ENCODE peak calls at places on chromosome 2, in nine cellular contexts. Y, F, Z, A, P, S, R, I and Q are unnamed samples.

GRCh38 chr2:172938713-172939375 is 136.8 kb upstream of the MAP3K20 start:
- DNase-seq in Y (no peak), F (no peak), Z (no peak), A (peak; percentile 85), P (no peak), S (peak; percentile 17), R (no peak), I (no peak), Q (no peak)

GRCh38 chr2:16293398-16293797 is 353.0 kb downstream of the MYCN start:
- DNase-seq in Y (no peak), F (no peak), Z (no peak), A (no peak), P (no peak), S (no peak), R (no peak), I (no peak), Q (no peak)

GRCh38 chr2:236903978-236904377 is 181.7 kb upstream of the COPS8 start:
- DNase-seq in Y (no peak), F (no peak), Z (no peak), A (peak; percentile 11), P (no peak), S (peak; percentile 69), R (no peak), I (no peak), Q (no peak)

GRCh38 chr2:27762951-27763906 is 8.3 kb upstream of the MRPL33 start:
- DNase-seq in Y (no peak), F (no peak), Z (no peak), A (peak; percentile 24), P (peak; percentile 26), S (peak; percentile 78), R (no peak), I (no peak), Q (no peak)

GRCh38 chr2:118847447-118848172 is at the start of gene EN1:
- DNase-seq in Y (peak; percentile 96), F (no peak), Z (no peak), A (peak; percentile 31), P (peak; percentile 81), S (peak; percentile 96), R (no peak), I (no peak), Q (no peak)

GRCh38 chr2:21438949-21439348 is 315.2 kb downstream of the TDRD15 start:
- DNase-seq in Y (peak; percentile 2), F (no peak), Z (no peak), A (peak; percentile 93), P (peak; percentile 36), S (peak; percentile 2), R (no peak), I (no peak), Q (no peak)

GRCh38 chr2:217314021-217314460 is 454.2 kb upstream of the TNP1 start:
- DNase-seq in Y (no peak), F (no peak), Z (no peak), A (peak; percentile 51), P (no peak), S (peak; percentile 8), R (no peak), I (no peak), Q (peak; percentile 79)

GRCh38 chr2:95574506-95574905 is 17.3 kb upstream of the TRIM43 start:
- DNase-seq in Y (no peak), F (no peak), Z (no peak), A (no peak), P (no peak), S (no peak), R (no peak), I (no peak), Q (no peak)

GRCh38 chr2:188721784-188722183 is 252.4 kb upstream of the COL3A1 start:
- DNase-seq in Y (no peak), F (no peak), Z (no peak), A (no peak), P (no peak), S (no peak), R (no peak), I (no peak), Q (no peak)

GRCh38 chr2:168363382-168364092 is 92.5 kb upstream of the CERS6 start:
- DNase-seq in Y (no peak), F (no peak), Z (no peak), A (no peak), P (no peak), S (no peak), R (no peak), I (no peak), Q (no peak)

GRCh38 chr2:127046579-127046978 is 60.4 kb downstream of the BIN1 start:
- DNase-seq in Y (no peak), F (no peak), Z (no peak), A (no peak), P (no peak), S (no peak), R (no peak), I (no peak), Q (no peak)

GRCh38 chr2:64400103-64400728 is 53.7 kb upstream of the LGALSL start:
- DNase-seq in Y (peak; percentile 56), F (no peak), Z (no peak), A (peak; percentile 41), P (no peak), S (no peak), R (no peak), I (no peak), Q (no peak)

GRCh38 chr2:64654993-64655666 is 1.4 kb upstream of the SERTAD2 start:
- DNase-seq in Y (peak; percentile 37), F (peak; percentile 56), Z (no peak), A (no peak), P (peak; percentile 38), S (peak; percentile 37), R (no peak), I (no peak), Q (no peak)

GRCh38 chr2:155266579-155266978 is 568.1 kb downstream of the KCNJ3 start:
- DNase-seq in Y (no peak), F (no peak), Z (no peak), A (no peak), P (no peak), S (no peak), R (no peak), I (no peak), Q (no peak)
- TF ChIP-seq CTCF in Y (no peak), F (no peak), Z (no peak), A (no peak), P (no peak), S (no peak), R (peak; percentile 40), I (no peak), Q (no peak)

GRCh38 chr2:231125272-231125671 is 430 bp upstream of the HTR2B start:
- DNase-seq in Y (no peak), F (no peak), Z (no peak), A (no peak), P (no peak), S (no peak), R (no peak), I (no peak), Q (no peak)
- H3K4me3 ChIP-seq in Y (no peak overlapping the region), F (no peak overlapping the region), Z (no peak overlapping the region), A (no peak overlapping the region), P (no peak overlapping the region), S (no peak overlapping the region), R (no peak overlapping the region), I (no peak overlapping the region), Q (no peak overlapping the region)

GRCh38 chr2:146388757-146389156 is 1456.1 kb upstream of the ACVR2A start:
- DNase-seq in Y (peak; percentile 4), F (no peak), Z (no peak), A (peak; percentile 50), P (peak; percentile 69), S (no peak), R (no peak), I (no peak), Q (no peak)

GRCh38 chr2:146392191-146392590 is 1452.6 kb upstream of the ACVR2A start:
- DNase-seq in Y (no peak), F (no peak), Z (no peak), A (no peak), P (no peak), S (no peak), R (no peak), I (no peak), Q (no peak)
- TF ChIP-seq CTCF in Y (no peak), F (no peak), Z (no peak), A (no peak), P (no peak), S (no peak), R (no peak), I (no peak), Q (no peak)

GRCh38 chr2:86223682-86224560 is 24.7 kb downstream of the MRPL35 start:
- DNase-seq in Y (peak; percentile 52), F (no peak), Z (no peak), A (peak; percentile 19), P (no peak), S (peak; percentile 46), R (no peak), I (no peak), Q (no peak)

GRCh38 chr2:86226069-86226468 is 26.8 kb downstream of the MRPL35 start:
- DNase-seq in Y (no peak), F (no peak), Z (no peak), A (no peak), P (no peak), S (no peak), R (no peak), I (no peak), Q (no peak)

GRCh38 chr2:86226780-86227520 is 27.7 kb downstream of the MRPL35 start:
- DNase-seq in Y (no peak), F (no peak), Z (no peak), A (no peak), P (no peak), S (no peak), R (no peak), I (no peak), Q (no peak)

GRCh38 chr2:86224645-86225355 is 25.5 kb downstream of the MRPL35 start:
- DNase-seq in Y (no peak), F (no peak), Z (no peak), A (no peak), P (no peak), S (no peak), R (no peak), I (no peak), Q (no peak)

DNA sequence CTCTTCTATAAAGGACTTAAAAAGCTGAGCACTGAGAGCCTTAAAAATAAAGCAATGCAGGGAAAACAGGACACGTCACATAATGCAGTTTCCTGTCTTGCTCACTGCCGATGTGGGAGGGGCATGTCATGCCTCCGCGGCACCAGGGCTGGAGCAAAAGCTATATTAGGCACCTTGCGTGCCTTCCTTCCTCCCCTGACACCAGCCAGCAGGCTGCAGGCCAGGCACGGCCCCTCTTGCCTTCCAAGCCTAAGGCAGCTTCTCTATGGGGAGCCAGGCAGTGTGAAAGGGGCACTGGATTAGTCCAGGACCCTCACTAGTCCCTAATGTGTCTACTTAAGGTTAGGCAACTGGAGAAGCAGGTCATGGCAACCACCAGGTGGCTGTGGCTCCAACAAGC is 26.3 kb downstream of the MRPL35 start:
- DNase-seq in Y (no peak), F (no peak), Z (no peak), A (no peak), P (no peak), S (no peak), R (peak; percentile 57), I (no peak), Q (no peak)
- H3K4me3 ChIP-seq in Y (no peak overlapping the region), F (no peak overlapping the region), Z (no peak overlapping the region), A (no peak overlapping the region), P (no peak overlapping the region), S (no peak overlapping the region), R (no peak overlapping the region), I (no peak overlapping the region), Q (no peak overlapping the region)

GRCh38 chr2:240914645-240915525 is 8.7 kb downstream of the CROCC2 start:
- DNase-seq in Y (no peak), F (no peak), Z (peak; percentile 31), A (no peak), P (no peak), S (no peak), R (no peak), I (no peak), Q (no peak)
- TF ChIP-seq CTCF in Y (no peak), F (no peak), Z (no peak), A (no peak), P (no peak), S (no peak), R (no peak), I (peak; percentile 4), Q (no peak)

GRCh38 chr2:69774984-69775982 is 33.3 kb downstream of the ANXA4 start:
- DNase-seq in Y (no peak), F (no peak), Z (no peak), A (no peak), P (peak; percentile 51), S (no peak), R (no peak), I (no peak), Q (no peak)
- H3K4me3 ChIP-seq in Y (no peak overlapping the region), F (no peak overlapping the region), Z (no peak overlapping the region), A (no peak overlapping the region), P (no peak overlapping the region), S (no peak overlapping the region), R (peak overlapping the region; percentile 44), I (no peak overlapping the region), Q (no peak overlapping the region)